ENCODE peak calls at places on chromosomes 16 and 17, in five cellular contexts. H is uterus, A is GM20000, R is spleen, Q is lower leg skin. T is an unnamed sample.

GRCh38 chr17:15907290-15907689 is 37.6 kb upstream of the ADORA2B start:
- DNase-seq in A (no peak), R (no peak), Q (no peak), H (no peak), T (no peak)

GRCh38 chr17:64339516-64340475 is 50.9 kb downstream of the PECAM1 start:
- DNase-seq in Q (no peak), A (no peak), H (no peak), R (no peak), T (no peak)

GRCh38 chr17:33049781-33050414 is 58.3 kb downstream of the SPACA3 start:
- DNase-seq in R (no peak), Q (no peak), A (peak; percentile 75), H (peak; percentile 22), T (no peak)

GRCh38 chr17:45096141-45096540 is 35.0 kb downstream of the NMT1 start:
- DNase-seq in H (no peak), Q (no peak), A (no peak), R (no peak), T (peak; percentile 25)

GRCh38 chr16:67173808-67174705 is 3.7 kb downstream of the NOL3 start:
- DNase-seq in A (peak; percentile 80), Q (peak; percentile 96), H (peak; percentile 76), R (peak; percentile 93), T (no peak)

GRCh38 chr16:66342294-66342900 is 24.1 kb upstream of the CDH5 start:
- DNase-seq in A (peak; percentile 42), Q (no peak), R (peak; percentile 67), H (no peak), T (no peak)

GRCh38 chr17:45440161-45440859 is 7.6 kb upstream of the ARHGAP27 start:
- DNase-seq in R (peak; percentile 58), A (no peak), Q (no peak), H (no peak), T (no peak)

GRCh38 chr16:90018297-90019200 is 707 bp downstream of the DBNDD1 start:
- DNase-seq in R (no peak), Q (no peak), H (no peak), A (no peak), T (no peak)

GRCh38 chr16:86874141-86874540 is 295.8 kb downstream of the FOXL1 start:
- DNase-seq in R (no peak), Q (no peak), H (no peak), A (peak; percentile 65), T (no peak)

GRCh38 chr16:82741073-82741615 is 114.4 kb downstream of the CDH13 start:
- DNase-seq in H (no peak), R (no peak), Q (no peak), A (no peak), T (no peak)

GRCh38 chr16:70577256-70577698 is 53.7 kb downstream of the SF3B3 start:
- DNase-seq in H (no peak), Q (peak; percentile 82), A (no peak), R (no peak), T (no peak)

GRCh38 chr16:87657621-87658192 is 55.4 kb downstream of the JPH3 start:
- DNase-seq in H (no peak), R (no peak), Q (no peak), A (no peak), T (no peak)

GRCh38 chr16:68377221-68377620 is 66.4 kb downstream of the PRMT7 start:
- DNase-seq in R (no peak), H (no peak), A (no peak), Q (no peak), T (no peak)

GRCh38 chr16:69732101-69732500 is 5.7 kb upstream of the NQO1 start:
- DNase-seq in H (no peak), A (no peak), Q (no peak), R (no peak), T (no peak)

GRCh38 chr16:12187939-12188673 is 211.6 kb downstream of the SNX29 start:
- DNase-seq in A (no peak), Q (no peak), H (no peak), R (no peak), T (no peak)

GRCh38 chr16:57899771-57900661 is 70.9 kb downstream of the CNGB1 start:
- DNase-seq in H (peak; percentile 61), Q (peak; percentile 93), R (peak; percentile 88), A (peak; percentile 76), T (peak; percentile 20)

GRCh38 chr17:62950067-62950466 is 16.0 kb upstream of the TANC2 start:
- DNase-seq in R (no peak), H (peak; percentile 20), A (no peak), Q (no peak), T (no peak)

DNA sequence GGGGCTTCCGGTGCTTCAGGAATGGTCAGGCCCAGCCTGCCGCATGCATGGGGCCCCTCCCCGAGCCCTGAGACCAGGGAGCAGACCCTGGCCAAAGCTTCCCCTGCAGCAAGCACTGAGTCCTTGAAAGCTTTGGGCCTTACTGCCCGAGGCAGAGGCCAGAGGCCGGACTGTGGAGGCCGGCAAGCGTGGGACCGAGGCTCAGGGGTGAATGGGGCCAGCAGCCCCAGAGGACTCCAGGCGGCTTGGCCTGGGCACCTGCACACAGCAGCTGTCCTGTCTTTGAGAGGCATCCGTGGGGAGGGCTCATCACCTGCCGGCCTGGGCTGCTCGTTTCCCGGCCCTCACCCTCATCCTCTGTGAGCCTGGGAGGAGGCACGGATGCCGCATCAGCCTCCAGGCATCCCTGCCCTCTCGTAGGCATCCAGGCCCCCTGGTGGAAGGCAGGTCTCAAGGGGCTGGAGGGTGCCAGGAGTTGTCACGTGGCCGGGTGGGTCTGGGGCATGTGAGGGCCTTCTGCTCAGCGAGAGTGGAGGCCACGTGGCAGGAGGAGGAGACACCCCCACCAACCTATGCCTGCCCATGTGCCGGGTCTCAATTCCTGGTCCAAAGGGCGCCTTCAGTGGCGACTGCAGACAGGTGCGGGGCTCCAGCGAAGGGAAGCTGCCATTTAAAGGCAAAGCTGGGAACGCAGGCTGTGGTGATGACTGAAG is 31.4 kb downstream of the CACNA1H start:
- DNase-seq in H (peak; percentile 43), Q (no peak), R (no peak), A (no peak), T (no peak)
- TF ChIP-seq CTCF in H (no peak), Q (no peak), R (no peak), A (no peak), T (no peak)

GRCh38 chr17:79976451-79976850 is 59.2 kb downstream of the TBC1D16 start:
- DNase-seq in R (no peak), A (no peak), Q (peak; percentile 52), H (peak; percentile 4), T (no peak)

GRCh38 chr17:79977161-79977631 is 58.5 kb downstream of the TBC1D16 start:
- DNase-seq in H (peak; percentile 16), A (no peak), Q (peak; percentile 73), R (no peak), T (no peak)

GRCh38 chr17:79975498-79976134 is 60.1 kb downstream of the TBC1D16 start:
- DNase-seq in A (no peak), Q (peak; percentile 68), R (no peak), H (peak; percentile 11), T (no peak)

GRCh38 chr17:79977711-79978544 is 57.7 kb downstream of the TBC1D16 start:
- DNase-seq in H (peak; percentile 47), R (peak; percentile 80), Q (peak; percentile 85), A (no peak), T (no peak)

DNA sequence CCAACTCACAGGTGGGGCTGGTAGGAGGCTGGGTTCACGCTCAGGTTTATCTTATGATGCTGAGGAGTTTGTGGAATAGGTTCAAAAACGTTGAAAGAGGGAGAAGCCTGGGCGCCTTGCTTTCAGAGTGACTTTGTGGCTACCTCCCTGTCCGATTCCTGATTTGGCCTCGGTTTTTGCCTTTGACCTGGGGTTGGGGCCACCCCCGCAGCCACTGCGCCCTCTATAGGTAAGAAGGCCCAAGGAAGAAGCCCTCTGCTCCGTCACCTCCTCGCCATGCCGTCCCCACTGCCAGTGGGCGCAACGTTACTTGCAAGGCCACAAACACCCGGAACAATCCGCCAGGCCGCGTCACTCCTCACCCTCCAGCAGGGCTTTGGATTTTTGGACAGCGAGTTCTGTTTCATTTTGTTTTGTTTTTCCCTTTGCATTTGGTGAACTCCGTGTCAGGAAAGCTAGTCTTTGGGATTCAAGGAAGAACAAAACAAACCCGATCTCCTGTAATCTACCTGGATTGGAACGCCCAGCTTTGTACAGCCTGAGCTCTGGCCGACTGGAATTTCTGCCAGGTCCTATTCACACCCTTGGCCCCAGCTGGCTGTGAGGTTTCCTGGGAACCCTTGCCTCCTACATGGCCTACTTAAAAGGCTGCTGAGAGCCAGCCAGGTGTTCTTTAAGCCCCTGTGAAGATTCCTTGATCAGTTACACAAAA is 60.7 kb downstream of the TBC1D16 start:
- DNase-seq in A (no peak), H (peak; percentile 16), R (peak; percentile 74), Q (peak; percentile 81), T (no peak)
- TF ChIP-seq CTCF in A (peak; percentile 45), H (no peak), R (no peak), Q (no peak), T (peak; percentile 25)

GRCh38 chr17:7887038-7887481 is 1.5 kb upstream of the CHD3 start:
- DNase-seq in R (no peak), Q (no peak), H (no peak), A (no peak), T (no peak)

GRCh38 chr17:7886227-7887037 is 2.2 kb upstream of the CHD3 start:
- DNase-seq in H (peak; percentile 52), Q (peak; percentile 92), A (peak; percentile 62), R (no peak), T (no peak)

GRCh38 chr17:7888184-7888920 is at the start of gene CHD3:
- DNase-seq in A (no peak), Q (peak; percentile 87), H (no peak), R (no peak), T (no peak)

GRCh38 chr17:7887482-7888183 is 956 bp upstream of the CHD3 start:
- DNase-seq in Q (peak; percentile 97), H (peak; percentile 93), R (peak; percentile 94), A (peak; percentile 91), T (peak; percentile 91)

DNA sequence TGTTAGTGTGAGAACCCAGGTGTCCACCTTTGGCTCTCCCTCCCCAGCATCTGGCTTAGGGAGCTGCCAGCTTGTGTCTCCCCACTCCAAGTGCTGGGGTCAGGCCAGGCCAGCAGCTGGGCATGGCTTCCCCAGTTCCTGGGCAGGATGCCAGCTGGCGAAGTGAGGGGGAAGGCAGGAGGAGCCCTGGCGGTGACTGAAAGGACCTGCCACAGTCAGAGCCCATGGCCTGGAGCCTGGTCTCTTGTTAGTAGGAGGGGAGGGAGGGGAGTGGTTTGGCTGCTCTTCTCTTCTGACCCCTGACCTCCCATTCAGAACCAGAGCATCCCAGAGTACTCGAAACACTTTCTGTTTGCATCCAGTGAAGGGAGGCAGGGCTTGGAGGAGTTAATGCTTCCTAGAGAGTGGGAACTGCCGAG is 586 bp downstream of the CHD3 start:
- DNase-seq in R (peak; percentile 94), A (no peak), Q (peak; percentile 98), H (peak; percentile 91), T (no peak)
- TF ChIP-seq CTCF in R (peak; percentile 58), A (no peak), Q (no peak), H (peak; percentile 21), T (no peak)

DNA sequence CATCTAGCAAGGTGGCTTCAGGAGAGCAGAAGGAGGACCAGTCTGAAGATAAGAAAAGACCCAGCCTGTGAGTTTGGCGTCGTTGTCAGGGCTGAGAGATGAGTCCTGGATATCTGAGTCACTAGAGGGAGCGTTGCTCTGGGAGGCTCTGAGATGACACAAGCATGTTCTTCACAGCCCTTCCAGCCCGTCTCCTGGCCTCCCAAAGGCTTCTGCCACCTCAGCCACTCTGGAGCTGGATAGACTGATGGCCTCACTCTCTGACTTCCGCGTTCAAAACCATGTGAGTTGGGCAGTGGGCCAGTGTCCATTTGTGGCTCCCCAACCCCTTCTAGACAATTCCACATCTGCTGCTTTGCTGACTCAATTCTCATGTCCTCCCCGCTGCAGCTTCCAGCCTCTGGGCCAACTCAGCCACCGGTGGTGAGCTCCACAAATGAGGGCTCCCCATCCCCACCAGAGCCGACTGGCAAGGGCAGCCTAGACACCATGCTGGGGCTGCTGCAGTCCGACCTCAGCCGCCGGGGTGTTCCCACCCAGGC is 2.3 kb downstream of the TGFB1I1 start:
- DNase-seq in H (no peak), A (no peak), R (peak; percentile 64), Q (no peak), T (no peak)
- TF ChIP-seq CTCF in H (no peak), A (no peak), R (no peak), Q (no peak), T (no peak)

GRCh38 chr16:181668-182021 is 1.4 kb downstream of the HBQ1 start:
- DNase-seq in H (no peak), Q (no peak), A (no peak), R (no peak), T (no peak)
- TF ChIP-seq CTCF in H (no peak), Q (no peak), A (no peak), R (no peak), T (no peak)